ENCODE peak calls at places on chromosomes 1 and 21, in eight cellular contexts. U, N, F, G, T, O, H and E are unnamed samples. For H3K9me3 and H3K4me1, the result is how much of the 10 kb centered on the place peaks cover.

GRCh38 chr1:223133301-223133823 is 9.7 kb downstream of the TLR5 start:
- DNase-seq in H (no peak), O (no peak), F (no peak), G (no peak), U (no peak), T (no peak), N (no peak), E (no peak)

GRCh38 chr1:228849011-228849541 is 113.8 kb downstream of the RHOU start:
- DNase-seq in G (no peak), O (peak), N (peak), H (peak), U (no peak), T (no peak), F (peak), E (no peak)

GRCh38 chr1:9699361-9699760 is 47.8 kb downstream of the PIK3CD start:
- DNase-seq in G (no peak), N (no peak), O (peak), F (no peak), T (no peak), U (no peak), H (no peak), E (no peak)

GRCh38 chr1:68624233-68624632 is 127.4 kb upstream of the DEPDC1 start:
- DNase-seq in H (no peak), N (no peak), O (no peak), U (no peak), G (no peak), T (no peak), F (no peak), E (no peak)

GRCh38 chr1:219265026-219265515 is 91.4 kb downstream of the LYPLAL1 start:
- DNase-seq in O (no peak), G (no peak), U (no peak), H (no peak), F (no peak), N (no peak), T (no peak), E (no peak)

GRCh38 chr21:42446531-42446930 is 42.8 kb downstream of the UBASH3A start:
- DNase-seq in F (no peak), G (no peak), O (no peak), N (no peak), U (no peak), T (no peak), H (no peak), E (no peak)

GRCh38 chr1:208047975-208048374 is 137.1 kb upstream of the CD34 start:
- DNase-seq in N (peak), F (no peak), U (no peak), O (no peak), T (peak), H (no peak), G (no peak), E (no peak)

GRCh38 chr1:165075725-165076370 is 280.7 kb downstream of the LMX1A start:
- DNase-seq in T (no peak), F (peak), U (peak), H (peak), G (no peak), N (no peak), O (peak), E (no peak)

GRCh38 chr1:165063181-165063955 is 293.1 kb downstream of the LMX1A start:
- DNase-seq in U (no peak), N (no peak), T (no peak), G (no peak), O (no peak), H (no peak), F (no peak), E (no peak)

GRCh38 chr1:150981805-150982712 is at the start of gene ANXA9:
- DNase-seq in N (peak), O (peak), T (no peak), U (no peak), G (no peak), F (peak), H (peak), E (no peak)

GRCh38 chr1:209364716-209365115 is 218.8 kb upstream of the CAMK1G start:
- DNase-seq in O (no peak), G (no peak), N (no peak), H (no peak), F (no peak), U (no peak), T (no peak), E (no peak)

GRCh38 chr1:197116156-197116555 is 30.3 kb downstream of the ASPM start:
- DNase-seq in U (no peak), F (no peak), N (no peak), T (no peak), G (no peak), O (no peak), H (no peak), E (no peak)

GRCh38 chr1:117559139-117559538 is 46.7 kb upstream of the TENT5C start:
- DNase-seq in N (no peak), T (no peak), G (no peak), F (no peak), H (no peak), O (no peak), U (no peak), E (no peak)

GRCh38 chr1:56948403-56949023 is 17.3 kb downstream of the C8B start:
- DNase-seq in O (no peak), G (no peak), U (no peak), F (no peak), H (no peak), T (no peak), N (no peak), E (no peak)

GRCh38 chr21:26925636-26926035 is 41.3 kb downstream of the ADAMTS5 start:
- DNase-seq in T (no peak), O (no peak), H (no peak), G (no peak), U (no peak), F (no peak), N (no peak), E (no peak)
- H3K9me3 ChIP-seq in T (under half), O (under half), H (under half), G (under half), U (under half), F (under half), N (under half), E (under half)

GRCh38 chr1:235757697-235758096 is 108.1 kb upstream of the GNG4 start:
- DNase-seq in N (no peak), F (no peak), H (no peak), O (no peak), T (no peak), U (no peak), G (no peak), E (no peak)
- H3K4me1 ChIP-seq in N (under half), F (under half), H (under half), O (under half), T (under half), U (under half), G (under half), E (under half)

GRCh38 chr1:248140846-248141245 is 4.1 kb upstream of the OR2M5 start:
- DNase-seq in G (no peak), O (no peak), F (no peak), U (no peak), N (no peak), H (no peak), T (no peak), E (no peak)

GRCh38 chr1:248144513-248145198 is at the start of gene OR2M5:
- DNase-seq in U (no peak), G (no peak), F (peak), O (no peak), H (no peak), T (no peak), N (no peak), E (no peak)

DNA sequence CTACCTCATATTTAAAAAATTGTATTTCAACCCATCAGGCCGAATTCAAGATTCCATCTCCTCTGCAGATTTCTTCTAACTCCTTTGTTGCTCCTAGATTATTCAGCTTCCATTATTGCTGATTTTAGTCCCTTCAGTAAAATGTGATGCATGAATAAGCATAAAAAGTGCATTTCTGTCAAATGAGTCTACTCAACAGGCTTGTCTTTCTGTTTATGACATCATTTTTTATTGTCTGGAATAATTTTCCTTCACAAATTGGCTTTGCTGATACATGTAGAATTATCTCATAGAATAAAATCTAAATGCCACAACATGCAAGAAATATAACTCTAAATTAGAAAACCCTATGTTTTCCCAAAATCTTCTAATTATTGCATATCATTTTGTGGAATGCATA is 1.6 kb upstream of the OR2M5 start:
- DNase-seq in H (no peak), G (no peak), F (no peak), N (no peak), O (no peak), U (no peak), T (no peak), E (no peak)
- H3K9me3 ChIP-seq in H (under half), G (under half), F (under half), N (under half), O (under half), U (under half), T (under half), E (under half)

GRCh38 chr1:156698995-156699394 is 6.4 kb downstream of the CRABP2 start:
- DNase-seq in H (no peak), F (no peak), G (no peak), N (no peak), T (no peak), O (no peak), U (no peak), E (no peak)
- H3K4me1 ChIP-seq in H (under half), F (under half), G (under half), N (under half), T (under half), O (under half), U (under half), E (under half)

GRCh38 chr1:47953661-47954060 is 43.5 kb downstream of the TRABD2B start:
- DNase-seq in H (no peak), N (no peak), F (no peak), G (no peak), U (no peak), O (no peak), T (no peak), E (no peak)
- H3K9me3 ChIP-seq in H (under half), N (under half), F (under half), G (under half), U (under half), O (under half), T (under half), E (under half)

GRCh38 chr21:45208627-45208951 is 79.1 kb downstream of the POFUT2 start:
- DNase-seq in O (no peak), N (no peak), F (no peak), T (no peak), U (no peak), G (no peak), H (no peak), E (no peak)
- H3K4me1 ChIP-seq in O (under half), N (under half), F (under half), T (under half), U (under half), G (under half), H (under half), E (under half)

DNA sequence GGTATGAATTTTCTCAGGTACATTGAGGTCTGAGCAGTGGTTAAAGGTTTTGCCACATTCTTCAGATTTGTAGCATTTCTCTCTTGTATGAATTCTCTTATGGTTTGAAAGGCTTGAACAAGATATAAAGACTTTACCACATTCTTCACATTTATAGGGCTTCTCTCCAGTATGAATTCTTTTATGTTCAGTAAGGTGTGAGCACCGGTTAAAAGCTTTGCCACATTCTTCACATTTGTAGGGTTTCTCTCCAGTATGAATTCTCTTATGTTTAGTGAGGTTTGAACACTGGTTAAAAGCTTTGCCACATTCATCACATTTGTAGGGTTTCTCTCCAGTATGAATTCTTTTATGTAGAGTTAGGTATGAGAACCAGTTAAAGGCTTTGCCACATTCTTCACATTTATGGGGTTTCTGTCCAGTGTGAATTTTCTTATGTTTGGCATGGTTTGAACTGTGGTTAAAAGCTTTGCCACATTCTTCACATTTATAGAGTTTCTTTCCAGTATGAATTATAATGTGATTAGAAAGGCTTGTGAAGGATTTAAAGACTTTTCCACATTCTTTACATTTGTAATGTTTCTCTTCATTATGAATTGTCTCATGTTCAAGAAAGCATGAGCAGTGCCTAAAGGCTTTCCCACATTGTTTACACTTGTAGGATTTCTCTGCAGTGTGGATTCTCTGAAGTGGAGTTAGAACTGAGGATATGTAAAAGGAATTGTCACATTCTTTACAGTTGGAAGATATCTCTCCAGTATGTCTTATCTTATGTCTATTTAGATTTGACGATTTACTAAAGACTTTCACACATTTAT is 18.4 kb upstream of the ZNF124 start:
- DNase-seq in O (no peak), G (no peak), U (no peak), H (no peak), F (no peak), N (no peak), T (no peak), E (no peak)
- H3K9me3 ChIP-seq in O (under half), G (under half), U (under half), H (half or more), F (under half), N (half or more), T (half or more), E (half or more)

DNA sequence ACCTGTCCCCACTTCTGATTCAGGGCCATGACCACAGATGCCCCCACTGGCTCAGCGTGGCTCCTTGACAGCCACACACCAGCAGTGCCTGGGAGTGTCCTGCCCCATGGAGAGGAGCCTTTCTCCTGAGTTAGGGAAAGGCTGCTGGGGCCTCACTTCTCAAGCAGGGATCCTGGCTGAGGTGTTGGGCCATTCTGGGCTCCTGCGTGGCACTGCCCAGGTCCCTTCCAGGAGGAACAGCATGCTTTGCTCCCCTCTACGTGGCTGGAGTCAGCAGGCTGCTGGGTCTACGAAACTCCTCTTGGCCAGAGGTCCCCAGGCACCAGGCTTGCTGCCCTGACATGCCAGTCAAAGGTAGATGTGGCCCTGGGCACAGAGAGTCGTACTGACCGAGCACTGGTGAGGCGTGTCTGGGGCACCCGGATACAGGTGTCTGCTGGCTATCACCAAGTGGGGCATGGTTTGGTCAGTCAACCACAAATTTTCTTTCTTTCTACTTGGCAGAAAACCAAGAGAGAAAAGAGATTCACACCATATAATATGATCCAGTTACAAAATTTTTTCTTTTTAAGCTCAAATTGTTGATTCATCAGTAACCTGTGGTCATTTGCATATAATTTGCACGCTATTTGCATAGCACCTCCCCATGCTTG is 4.1 kb downstream of the ADORA1 start:
- DNase-seq in G (no peak), N (no peak), U (no peak), O (no peak), F (no peak), H (no peak), T (no peak), E (no peak)
- H3K4me1 ChIP-seq in G (under half), N (under half), U (under half), O (under half), F (under half), H (under half), T (under half), E (half or more)

GRCh38 chr21:15250384-15250783 is 185.6 kb upstream of the NRIP1 start:
- DNase-seq in U (no peak), N (no peak), G (no peak), F (no peak), H (no peak), T (no peak), O (no peak), E (no peak)
- H3K9me3 ChIP-seq in U (under half), N (under half), G (under half), F (under half), H (under half), T (under half), O (under half), E (under half)